ENCODE peak calls at places on chromosomes 1 and 21, in seven cellular contexts. J is fibroblast of the aortic adventitia, K is adrenal gland, O is RWPE2, U is pancreas, N is right lobe of liver, H is IMR-90. A is an unnamed sample.

GRCh38 chr1:235402457-235403200 is 35.4 kb downstream of the TBCE start:
- DNase-seq in H (no peak), O (no peak), U (no peak), K (no peak), J (no peak), N (peak), A (no peak)

GRCh38 chr1:245592083-245592460 is 437.3 kb downstream of the KIF26B start:
- DNase-seq in O (no peak), U (no peak), H (no peak), J (no peak), K (no peak), N (no peak), A (no peak)

GRCh38 chr1:24338447-24338846 is 19.3 kb downstream of the GRHL3 start:
- DNase-seq in N (no peak), U (no peak), J (no peak), H (no peak), K (no peak), O (no peak), A (no peak)

GRCh38 chr1:113849072-113849471 is 22.4 kb downstream of the PTPN22 start:
- DNase-seq in K (no peak), J (peak), N (no peak), U (no peak), H (no peak), O (no peak), A (no peak)

GRCh38 chr21:45970674-45971486 is 10.7 kb upstream of the COL6A1 start:
- DNase-seq in K (peak), O (peak), J (peak), N (peak), H (peak), U (peak), A (peak)

GRCh38 chr1:110159160-110159559 is 8.9 kb downstream of the SLC6A17 start:
- DNase-seq in J (no peak), K (no peak), N (no peak), H (no peak), O (no peak), U (no peak), A (no peak)

GRCh38 chr1:52435211-52435610 is 30.8 kb downstream of the PRPF38A start:
- DNase-seq in U (no peak), O (no peak), K (no peak), H (no peak), N (no peak), J (no peak), A (no peak)

GRCh38 chr1:201937624-201938212 is 8.6 kb downstream of the LMOD1 start:
- DNase-seq in O (no peak), U (no peak), H (peak), J (peak), K (no peak), N (no peak), A (peak)

GRCh38 chr1:172585861-172586260 is 52.9 kb downstream of the SUCO start:
- DNase-seq in J (no peak), U (no peak), O (no peak), K (no peak), N (no peak), H (no peak), A (no peak)

GRCh38 chr1:234619794-234620247 is 9.8 kb upstream of the IRF2BP2 start:
- DNase-seq in H (no peak), U (no peak), K (no peak), N (no peak), J (peak), O (no peak), A (no peak)

GRCh38 chr1:186330758-186331157 is 44.3 kb downstream of the TPR start:
- DNase-seq in J (no peak), U (no peak), O (no peak), N (no peak), H (no peak), K (no peak), A (no peak)

GRCh38 chr1:40736085-40736531 is 44.6 kb downstream of the NFYC start:
- DNase-seq in H (peak), O (no peak), U (no peak), K (no peak), N (no peak), J (peak), A (peak)

GRCh38 chr21:32372755-32373154 is 20.1 kb downstream of the URB1 start:
- DNase-seq in N (no peak), O (no peak), H (peak), K (no peak), J (peak), U (no peak), A (peak)

GRCh38 chr1:227540170-227541098 is 22.9 kb upstream of the ZNF678 start:
- DNase-seq in O (no peak), J (no peak), U (no peak), N (no peak), H (no peak), K (no peak), A (no peak)

GRCh38 chr21:20004353-20004752 is 993.9 kb upstream of the NCAM2 start:
- DNase-seq in N (no peak), H (no peak), O (no peak), U (no peak), K (no peak), J (no peak), A (no peak)

GRCh38 chr1:36843906-36844610 is 190.3 kb downstream of the GRIK3 start:
- DNase-seq in H (no peak), J (no peak), N (no peak), U (no peak), O (no peak), K (no peak), A (no peak)

GRCh38 chr1:84701366-84701765 is 11.1 kb upstream of the SSX2IP start:
- DNase-seq in K (no peak), H (peak), J (peak), N (no peak), O (no peak), U (no peak), A (peak)

GRCh38 chr1:173717238-173717637 is 2.5 kb downstream of the KLHL20 start:
- DNase-seq in J (peak), H (no peak), U (no peak), N (no peak), O (no peak), K (no peak), A (no peak)

GRCh38 chr1:167666416-167666815 is 36.4 kb downstream of the RCSD1 start:
- DNase-seq in H (peak), J (peak), U (no peak), N (no peak), K (no peak), O (no peak), A (peak)

GRCh38 chr1:48049823-48050539 is 52.8 kb upstream of the TRABD2B start:
- DNase-seq in H (no peak), J (no peak), O (no peak), N (no peak), U (no peak), K (no peak), A (no peak)

GRCh38 chr1:63674865-63675815 is 81.9 kb downstream of the PGM1 start:
- DNase-seq in U (no peak), H (no peak), O (no peak), J (peak), K (no peak), N (no peak), A (no peak)

GRCh38 chr1:32736812-32737791 is 34.5 kb upstream of the SYNC start:
- DNase-seq in U (peak), O (no peak), J (no peak), K (no peak), H (no peak), N (peak), A (no peak)

GRCh38 chr1:242828199-242828598 is 303.7 kb upstream of the PLD5 start:
- DNase-seq in U (no peak), H (no peak), J (no peak), O (no peak), N (no peak), K (no peak), A (no peak)

GRCh38 chr1:17831619-17832018 is 76.5 kb downstream of the ACTL8 start:
- DNase-seq in J (peak), U (no peak), N (no peak), K (peak), O (no peak), H (peak), A (peak)

GRCh38 chr1:147669475-147670318 is 627 bp downstream of the ACP6 start:
- DNase-seq in J (peak), O (no peak), U (peak), H (peak), N (peak), K (peak), A (peak)

GRCh38 chr1:36515315-36516138 is 32.8 kb upstream of the CSF3R start:
- DNase-seq in J (no peak), O (no peak), K (no peak), H (no peak), U (no peak), N (no peak), A (no peak)

GRCh38 chr21:45921917-45922316 is 59.7 kb upstream of the COL6A1 start:
- DNase-seq in J (no peak), N (no peak), H (no peak), K (no peak), O (no peak), U (peak), A (no peak)

GRCh38 chr1:13628218-13628617 is 44.6 kb downstream of the PDPN start:
- DNase-seq in H (no peak), N (no peak), K (no peak), U (no peak), J (no peak), O (no peak), A (peak)

GRCh38 chr1:35222322-35223108 is 29.6 kb upstream of the SFPQ start:
- DNase-seq in N (no peak), J (peak), K (no peak), O (no peak), H (peak), U (no peak), A (peak)

GRCh38 chr1:243821177-243821680 is 28.8 kb downstream of the AKT3 start:
- DNase-seq in N (no peak), K (no peak), O (no peak), J (no peak), H (no peak), U (no peak), A (no peak)

GRCh38 chr21:26966978-26967913 is at the start of gene ADAMTS5:
- DNase-seq in O (peak), K (no peak), N (peak), U (peak), J (peak), H (peak), A (peak)

GRCh38 chr1:46991083-46991923 is 32.2 kb upstream of the CYP4X1 start:
- DNase-seq in U (no peak), N (no peak), J (no peak), O (no peak), K (no peak), H (no peak), A (no peak)

GRCh38 chr1:168134132-168135041 is 2.3 kb downstream of the GPR161 start:
- DNase-seq in U (no peak), K (no peak), N (no peak), O (no peak), J (no peak), H (no peak), A (no peak)

GRCh38 chr21:34107606-34108005 is 34.2 kb downstream of the MRPS6 start:
- DNase-seq in J (no peak), H (no peak), K (no peak), U (no peak), N (no peak), O (no peak), A (no peak)

GRCh38 chr1:236753554-236753953 is 41.5 kb upstream of the MTR start:
- DNase-seq in O (no peak), J (peak), U (no peak), H (peak), N (no peak), K (no peak), A (peak)

GRCh38 chr1:3420218-3420951 is 34.1 kb upstream of the ARHGEF16 start:
- DNase-seq in H (no peak), U (no peak), O (no peak), N (no peak), J (no peak), K (no peak), A (no peak)

GRCh38 chr1:105909811-105910210 is 1146.7 kb upstream of the PRMT6 start:
- DNase-seq in O (no peak), N (no peak), J (no peak), U (no peak), K (no peak), H (no peak), A (no peak)

GRCh38 chr1:232952514-232953175 is 2.2 kb downstream of the NTPCR start:
- DNase-seq in J (peak), U (no peak), O (no peak), K (no peak), H (peak), N (peak), A (peak)

GRCh38 chr1:23555949-23556640 is 3.2 kb downstream of the ID3 start:
- DNase-seq in U (no peak), O (peak), H (peak), N (no peak), K (no peak), J (peak), A (peak)

GRCh38 chr1:247576514-247576913 is 11.6 kb upstream of the OR2G2 start:
- DNase-seq in K (no peak), N (no peak), O (no peak), U (no peak), J (no peak), H (no peak), A (peak)

DNA sequence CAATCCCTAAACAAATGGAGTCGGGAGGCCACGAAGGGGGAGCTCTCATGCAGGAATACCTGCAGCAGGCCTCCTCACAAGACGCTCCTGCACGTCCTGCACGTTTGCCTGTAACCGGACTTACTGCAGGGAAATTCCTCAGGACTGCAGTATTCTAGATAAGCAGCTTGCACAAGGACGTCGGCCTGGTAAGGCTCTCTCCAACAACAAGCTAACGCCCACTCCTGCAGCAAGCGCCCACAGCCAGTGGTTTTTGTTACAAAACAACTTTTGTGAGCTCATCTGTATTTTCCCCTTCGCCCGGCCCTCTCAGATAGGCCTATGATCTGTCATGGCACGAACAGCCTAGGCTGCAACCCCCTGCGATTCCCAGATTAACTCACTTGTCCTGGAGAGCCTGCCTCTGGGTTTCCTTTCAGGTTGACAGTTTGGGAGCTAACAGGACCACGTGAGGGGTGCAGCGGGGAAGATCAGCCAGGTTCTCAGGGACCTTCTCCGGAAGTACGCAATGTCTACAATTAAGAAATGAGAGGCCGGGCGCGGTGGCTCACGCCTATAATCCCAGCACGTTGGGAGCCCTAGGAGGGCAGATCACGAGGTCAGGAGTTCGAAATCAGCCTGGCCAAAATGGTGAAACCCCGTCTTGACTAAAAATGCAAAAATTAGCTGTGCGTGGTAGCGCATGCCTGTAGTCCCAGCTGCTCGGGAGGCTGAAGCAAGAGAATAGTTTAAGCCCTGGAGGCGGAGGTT is 921 bp upstream of the MIB2 start:
- DNase-seq in J (peak), O (no peak), U (peak), N (peak), K (no peak), H (peak), A (peak)
- H3K4me3 ChIP-seq in J (peak), O (peak), U (peak), N (peak), K (peak), H (peak), A (peak)

GRCh38 chr1:165828581-165829329 is 1.3 kb downstream of the UCK2 start:
- DNase-seq in J (peak), H (peak), K (peak), N (peak), O (no peak), U (peak), A (peak)

GRCh38 chr1:165831146-165831545 is 3.7 kb downstream of the UCK2 start:
- DNase-seq in K (no peak), J (no peak), U (no peak), H (no peak), O (no peak), N (no peak), A (no peak)

GRCh38 chr1:165828103-165828558 is 717 bp downstream of the UCK2 start:
- DNase-seq in H (peak), J (peak), U (peak), O (no peak), N (peak), K (peak), A (peak)

GRCh38 chr1:165827199-165828102 is at the start of gene UCK2:
- DNase-seq in U (peak), K (peak), O (peak), H (peak), J (peak), N (peak), A (peak)

DNA sequence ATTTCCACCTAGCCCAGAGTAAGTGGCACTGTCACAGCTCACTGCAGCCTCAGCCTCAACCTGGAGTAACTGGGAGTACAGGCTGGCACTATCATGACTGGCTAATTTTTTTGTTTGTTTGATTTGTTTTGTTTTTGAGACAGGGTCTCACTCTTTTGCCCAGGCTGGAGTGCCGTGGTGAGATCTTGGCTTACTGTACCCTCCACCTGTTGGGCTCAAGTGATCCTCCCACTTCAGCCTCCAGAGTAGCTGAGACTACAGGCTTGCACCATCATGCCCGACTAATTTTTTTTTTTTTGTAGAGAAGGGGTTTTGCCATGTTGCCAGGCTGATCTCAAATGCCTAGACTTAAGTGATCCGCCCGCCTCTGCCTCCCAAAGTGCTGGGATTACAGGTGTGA is 2.5 kb downstream of the UCK2 start:
- DNase-seq in K (no peak), O (no peak), N (no peak), H (no peak), J (no peak), U (no peak), A (no peak)
- TF ChIP-seq CTCF in K (no peak), O (no peak), N (no peak), H (no peak), J (no peak), U (no peak), A (no peak)

DNA sequence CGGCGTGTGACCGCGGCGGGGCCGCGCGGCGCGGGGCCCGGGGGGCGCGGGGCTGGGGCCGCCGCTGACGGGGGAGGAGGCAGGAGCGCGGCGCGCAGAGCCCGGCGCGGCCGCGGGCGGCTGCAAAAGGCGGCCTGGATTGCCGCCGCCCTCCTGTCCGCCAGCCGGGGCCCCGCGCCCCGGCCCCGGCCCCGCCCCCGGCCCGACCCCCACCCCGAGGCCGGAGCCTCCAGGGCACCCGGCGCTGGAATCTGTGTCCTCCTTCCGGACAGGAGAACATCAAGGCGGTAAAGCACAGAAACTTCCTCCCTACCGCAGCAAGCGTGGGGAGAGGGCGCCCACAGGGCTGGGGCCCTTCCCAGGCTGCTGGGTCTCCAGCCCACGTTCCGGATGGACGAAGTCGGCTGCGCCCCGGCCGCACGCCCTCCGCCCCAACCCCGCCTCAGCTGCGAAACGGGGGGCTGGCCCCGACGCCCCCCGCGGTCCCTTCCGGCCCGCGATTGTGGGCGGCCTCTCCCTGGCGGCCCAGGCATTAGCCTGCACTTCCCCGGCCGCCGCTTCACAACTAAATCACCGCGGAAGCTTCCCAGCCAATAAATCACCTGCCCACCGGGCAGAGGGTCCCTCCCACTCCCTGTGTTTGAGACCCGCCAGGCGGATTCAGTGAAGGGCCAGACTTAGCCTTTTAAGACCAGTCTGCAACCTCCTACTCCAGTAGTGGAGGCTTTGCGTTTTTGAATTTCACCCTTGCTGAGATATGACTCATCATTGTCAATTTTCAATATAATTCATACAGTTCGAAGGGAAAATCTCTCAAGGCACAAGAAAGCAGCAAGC is 106.0 kb downstream of the SLC45A1 start:
- DNase-seq in N (peak), J (peak), O (no peak), U (peak), H (peak), K (peak), A (peak)
- H3K4me3 ChIP-seq in N (peak), J (peak), O (peak), U (peak), H (peak), K (peak), A (peak)

DNA sequence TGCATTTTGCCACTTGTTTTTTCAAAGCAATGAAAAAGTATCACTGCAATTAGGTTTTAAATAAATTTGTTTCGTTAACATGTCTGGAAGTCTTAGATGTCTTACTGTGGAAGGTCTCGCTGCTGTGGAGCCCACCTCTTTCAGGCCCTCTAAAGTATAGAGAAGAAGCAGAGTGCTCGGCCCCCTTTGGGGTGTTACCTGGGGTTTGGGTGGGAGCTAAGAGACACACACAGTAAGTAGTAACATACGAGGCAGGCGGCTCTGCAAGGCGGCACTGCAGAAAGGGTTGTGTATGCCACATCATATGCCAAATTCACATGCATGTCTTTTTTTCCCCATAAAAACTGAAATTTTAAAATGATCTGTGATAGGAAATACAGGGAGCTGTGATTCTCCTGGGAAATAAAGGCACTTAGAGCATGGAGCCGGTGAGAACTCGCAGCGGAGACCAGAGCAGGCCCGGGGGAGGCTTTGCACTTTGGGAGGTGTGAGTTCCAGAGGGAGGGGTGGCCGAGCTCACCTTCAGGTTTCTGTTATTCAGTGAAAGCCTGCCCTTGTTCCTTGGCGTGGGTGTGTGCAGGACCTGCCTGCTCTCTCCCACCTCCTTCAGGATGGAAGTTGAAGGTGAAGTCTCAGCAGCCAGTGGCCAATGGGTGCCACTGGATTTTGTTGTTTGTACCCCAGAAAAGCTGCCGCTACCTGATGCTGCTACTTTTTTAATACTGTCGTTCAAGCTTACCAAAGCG is 35.7 kb upstream of the PWP2 start:
- DNase-seq in H (no peak), U (no peak), N (no peak), O (no peak), J (no peak), K (no peak), A (no peak)
- TF ChIP-seq CTCF in H (no peak), U (no peak), N (no peak), O (no peak), J (no peak), K (no peak), A (no peak)

GRCh38 chr1:151284013-151284577 is 2.0 kb downstream of the ZNF687 start:
- DNase-seq in U (peak), O (no peak), K (no peak), H (no peak), J (no peak), N (no peak), A (no peak)
- H3K4me3 ChIP-seq in U (no peak), O (no peak), K (peak), H (no peak), J (peak), N (no peak), A (peak)

A was measured in fibroblast of pulmonary artery.